ENCODE peak calls at places on chromosomes 16 and 17, in nine cellular contexts. R is cardiac muscle cell; C is psoas muscle; K is A549; S is sigmoid colon; M is heart right ventricle; B is CD4-positive, alpha-beta memory T cell; D is testis; V is upper lobe of right lung. X is an unnamed sample.

GRCh38 chr16:50428116-50428515 is 59.3 kb upstream of the BRD7 start:
- DNase-seq in K (no peak), C (no peak), R (no peak), V (no peak), S (no peak), D (no peak), B (no peak), M (no peak), X (no peak)

GRCh38 chr17:75622071-75622470 is 11.2 kb upstream of the SMIM5 start:
- DNase-seq in K (no peak), B (no peak), R (no peak), D (no peak), S (no peak), M (no peak), V (no peak), C (no peak), X (no peak)

GRCh38 chr16:85750827-85751641 is at the start of gene C16orf74:
- DNase-seq in B (no peak), V (peak; percentile 76), R (peak; percentile 79), S (no peak), K (peak; percentile 32), C (peak; percentile 44), M (peak; percentile 62), D (peak; percentile 31), X (no peak)

GRCh38 chr16:66141885-66142284 is 224.6 kb upstream of the CDH5 start:
- DNase-seq in R (peak; percentile 64), K (no peak), V (no peak), B (no peak), C (no peak), M (no peak), S (no peak), D (no peak), X (no peak)

GRCh38 chr17:17934796-17935195 is 37.4 kb downstream of the TOM1L2 start:
- DNase-seq in M (no peak), R (no peak), D (no peak), V (no peak), K (no peak), B (no peak), S (no peak), C (no peak), X (no peak)

GRCh38 chr17:33091271-33091670 is 99.6 kb downstream of the SPACA3 start:
- DNase-seq in M (no peak), D (no peak), C (no peak), K (no peak), B (no peak), S (no peak), R (no peak), V (no peak), X (no peak)

GRCh38 chr17:14225153-14226004 is 11.3 kb downstream of the CDRT15 start:
- DNase-seq in C (no peak), V (no peak), D (no peak), S (no peak), M (no peak), R (no peak), B (no peak), K (no peak), X (no peak)

GRCh38 chr17:66056148-66056547 is 135.8 kb downstream of the CEP112 start:
- DNase-seq in V (no peak), K (no peak), C (no peak), B (no peak), R (no peak), S (no peak), M (no peak), D (no peak), X (no peak)

GRCh38 chr16:87226926-87227650 is 90.1 kb downstream of the C16orf95 start:
- DNase-seq in V (no peak), M (peak; percentile 20), C (peak; percentile 48), D (peak; percentile 16), K (no peak), B (no peak), R (no peak), S (no peak), X (no peak)

DNA sequence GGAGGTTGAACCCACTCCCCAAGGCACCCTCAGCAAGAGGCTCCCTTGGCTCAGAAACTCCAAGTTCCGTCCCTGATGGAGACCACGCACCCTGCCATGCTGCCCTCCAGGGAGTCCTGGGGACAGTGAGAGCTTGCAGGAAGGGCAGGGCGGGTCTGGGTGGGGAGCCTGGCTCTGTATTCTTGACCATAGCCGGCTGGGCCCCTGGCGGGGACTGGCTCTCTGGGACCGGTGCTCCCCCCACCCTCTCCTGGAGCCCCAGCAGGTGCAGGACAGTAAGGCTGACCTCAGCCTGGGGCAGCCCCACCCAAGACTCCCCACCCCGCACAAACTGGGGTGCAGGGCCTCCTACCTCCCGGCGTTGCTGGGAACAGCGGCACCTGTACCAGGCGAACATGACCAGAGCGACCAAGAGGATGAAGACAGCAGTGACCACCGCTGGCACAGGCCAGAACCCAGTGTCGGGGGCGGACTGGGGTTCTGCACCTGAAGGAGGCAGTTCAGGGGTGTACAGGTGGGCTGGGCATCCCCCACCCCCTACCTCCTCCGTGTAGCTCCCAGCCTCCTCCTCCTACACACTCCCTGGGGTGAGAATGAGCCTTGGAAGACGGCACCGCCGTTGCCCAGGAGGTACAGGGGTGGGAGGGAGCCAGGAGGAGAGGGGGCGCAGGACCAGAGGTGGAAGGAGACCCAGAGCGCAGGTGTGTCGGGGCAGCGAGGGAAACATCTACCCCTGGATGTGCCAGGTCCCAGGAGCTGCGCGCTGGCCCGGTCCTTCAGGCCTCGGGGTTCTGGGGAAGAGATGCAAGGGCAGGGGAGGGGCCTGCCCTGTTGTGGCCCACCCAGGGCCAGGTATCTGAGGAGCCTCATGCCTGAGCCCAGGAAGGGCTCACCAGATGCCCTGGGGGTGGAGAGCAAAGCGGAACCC is 5.4 kb upstream of the CD7 start:
- DNase-seq in C (no peak), M (peak; percentile 10), V (peak; percentile 62), S (no peak), B (no peak), R (no peak), D (no peak), K (no peak), X (no peak)
- H3K27ac ChIP-seq in C (no peak overlapping the region), M (no peak overlapping the region), V (no peak overlapping the region), S (no peak overlapping the region), B (no peak overlapping the region), R (no peak overlapping the region), D (no peak overlapping the region), K (no peak overlapping the region), X (no peak overlapping the region)

GRCh38 chr17:82978354-82978753 is 101.1 kb upstream of the METRNL start:
- DNase-seq in B (no peak), K (no peak), D (peak; percentile 12), R (no peak), M (no peak), V (peak; percentile 46), S (no peak), C (no peak), X (no peak)
- H3K27ac ChIP-seq in B (no peak overlapping the region), K (no peak overlapping the region), D (no peak overlapping the region), R (no peak overlapping the region), M (peak overlapping the region; percentile 78), V (peak overlapping the region; percentile 15), S (no peak overlapping the region), C (no peak overlapping the region), X (no peak overlapping the region)

GRCh38 chr17:27181935-27182334 is 112.0 kb upstream of the WSB1 start:
- DNase-seq in S (no peak), R (no peak), C (no peak), V (no peak), B (no peak), M (no peak), D (no peak), K (no peak), X (no peak)
- H3K27ac ChIP-seq in S (no peak overlapping the region), R (no peak overlapping the region), C (no peak overlapping the region), V (no peak overlapping the region), B (no peak overlapping the region), M (no peak overlapping the region), D (no peak overlapping the region), K (no peak overlapping the region), X (no peak overlapping the region)

GRCh38 chr16:70553175-70553574 is 29.6 kb downstream of the SF3B3 start:
- DNase-seq in B (no peak), S (no peak), R (no peak), V (no peak), K (no peak), C (no peak), M (no peak), D (no peak), X (no peak)

GRCh38 chr16:70553645-70554044 is 30.0 kb downstream of the SF3B3 start:
- DNase-seq in V (no peak), R (no peak), C (no peak), K (no peak), M (no peak), D (no peak), S (no peak), B (no peak), X (no peak)

GRCh38 chr16:70550082-70550481 is 26.5 kb downstream of the SF3B3 start:
- DNase-seq in K (no peak), B (no peak), R (no peak), D (no peak), C (no peak), V (no peak), S (no peak), M (no peak), X (no peak)

GRCh38 chr16:70551788-70552187 is 28.2 kb downstream of the SF3B3 start:
- DNase-seq in C (no peak), B (no peak), D (no peak), K (no peak), V (no peak), R (no peak), M (no peak), S (no peak), X (no peak)

DNA sequence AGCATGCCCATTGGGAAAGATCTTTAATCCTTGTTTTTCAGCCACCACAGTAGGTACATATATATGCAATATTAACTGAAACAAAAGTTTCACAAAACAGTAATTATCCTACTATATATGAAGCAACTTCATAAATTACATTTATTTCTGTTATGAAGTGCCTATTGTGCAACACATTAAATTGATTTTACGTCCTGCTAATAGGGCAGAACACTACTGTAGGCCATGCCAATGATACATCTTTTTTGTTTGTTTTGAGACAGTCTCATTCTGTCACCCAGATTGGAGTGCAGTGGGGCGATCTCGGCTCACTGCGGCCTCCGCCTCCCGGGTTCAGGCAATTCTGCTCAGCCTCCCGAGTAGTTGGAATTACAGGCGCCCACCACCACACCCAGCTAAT is 29.1 kb downstream of the SF3B3 start:
- DNase-seq in K (no peak), B (no peak), V (no peak), R (no peak), C (no peak), S (no peak), M (no peak), D (no peak), X (no peak)
- H3K27ac ChIP-seq in K (no peak overlapping the region), B (no peak overlapping the region), V (no peak overlapping the region), R (no peak overlapping the region), C (no peak overlapping the region), S (no peak overlapping the region), M (peak overlapping the region; percentile 20), D (no peak overlapping the region), X (no peak overlapping the region)

DNA sequence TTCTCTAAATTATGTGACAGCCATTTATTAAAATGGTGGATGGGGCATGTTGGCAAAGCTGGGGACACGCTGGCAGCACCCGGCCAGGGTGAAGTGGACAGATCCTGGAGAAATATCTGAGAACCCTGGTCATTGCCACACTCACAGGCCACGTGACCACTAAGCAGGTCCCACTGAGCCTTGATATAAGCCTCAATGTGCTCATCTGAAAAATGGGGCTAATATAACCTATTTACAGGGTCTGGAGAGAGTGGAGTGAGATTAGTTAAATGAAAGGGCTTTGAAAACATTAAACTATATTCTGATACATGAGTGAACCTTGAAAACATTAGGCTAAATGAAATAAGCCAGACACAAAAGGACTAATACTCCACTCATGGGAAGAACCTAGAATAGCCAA is 108.9 kb downstream of the RBFOX3 start:
- DNase-seq in B (no peak), V (no peak), S (no peak), K (no peak), C (no peak), R (no peak), D (no peak), M (no peak), X (no peak)
- H3K27ac ChIP-seq in B (no peak overlapping the region), V (no peak overlapping the region), S (no peak overlapping the region), K (no peak overlapping the region), C (no peak overlapping the region), R (no peak overlapping the region), D (no peak overlapping the region), M (no peak overlapping the region), X (no peak overlapping the region)

X was measured in iPS DF 6.9.